ENCODE peak calls at places on chromosomes 3 and 15, in five cellular contexts. G is type B pancreatic cell, H is fibroblast of villous mesenchyme, O is MCF 10A, V is cardiac fibroblast. R is an unnamed sample.

GRCh38 chr3:5002174-5002870 is 23.1 kb downstream of the BHLHE40 start:
- DNase-seq in G (no peak), H (no peak), O (no peak), V (no peak), R (no peak)

GRCh38 chr3:144549161-144549560 is 577.5 kb downstream of the DIPK2A start:
- DNase-seq in G (no peak), H (no peak), O (peak), V (no peak), R (no peak)

GRCh38 chr15:29102911-29103824 is 166.5 kb downstream of the NSMCE3 start:
- DNase-seq in G (no peak), H (no peak), O (no peak), V (no peak), R (no peak)

GRCh38 chr3:121752261-121752660 is 2.7 kb upstream of the GOLGB1 start:
- DNase-seq in G (no peak), H (no peak), O (no peak), V (no peak), R (no peak)

GRCh38 chr3:98914210-98915080 is 12.9 kb upstream of the DCBLD2 start:
- DNase-seq in G (no peak), H (no peak), O (peak), V (peak), R (no peak)

GRCh38 chr15:60758961-60759729 is 280.2 kb upstream of the ICE2 start:
- DNase-seq in G (no peak), H (peak), O (peak), V (peak), R (peak)

GRCh38 chr3:32876920-32877319 is 59.1 kb downstream of the TRIM71 start:
- DNase-seq in G (no peak), H (no peak), O (no peak), V (no peak), R (no peak)

GRCh38 chr15:100863406-100864198 is 16.0 kb upstream of the ALDH1A3 start:
- DNase-seq in G (no peak), H (peak), O (no peak), V (peak), R (no peak)

GRCh38 chr3:110026421-110026820 is 689.1 kb upstream of the DPPA4 start:
- DNase-seq in G (no peak), H (no peak), O (peak), V (no peak), R (no peak)

GRCh38 chr3:124887177-124887995 is at the start of gene ITGB5:
- DNase-seq in G (peak), H (peak), O (peak), V (peak), R (peak)

GRCh38 chr3:15645246-15645645 is 43.7 kb downstream of the BTD start:
- DNase-seq in G (no peak), H (no peak), O (no peak), V (no peak), R (no peak)

GRCh38 chr3:8443829-8444791 is 57.5 kb upstream of the LMCD1 start:
- DNase-seq in G (peak), H (peak), O (peak), V (peak), R (peak)

GRCh38 chr3:55269636-55270035 is 217.5 kb downstream of the WNT5A start:
- DNase-seq in G (no peak), H (no peak), O (no peak), V (no peak), R (no peak)

DNA sequence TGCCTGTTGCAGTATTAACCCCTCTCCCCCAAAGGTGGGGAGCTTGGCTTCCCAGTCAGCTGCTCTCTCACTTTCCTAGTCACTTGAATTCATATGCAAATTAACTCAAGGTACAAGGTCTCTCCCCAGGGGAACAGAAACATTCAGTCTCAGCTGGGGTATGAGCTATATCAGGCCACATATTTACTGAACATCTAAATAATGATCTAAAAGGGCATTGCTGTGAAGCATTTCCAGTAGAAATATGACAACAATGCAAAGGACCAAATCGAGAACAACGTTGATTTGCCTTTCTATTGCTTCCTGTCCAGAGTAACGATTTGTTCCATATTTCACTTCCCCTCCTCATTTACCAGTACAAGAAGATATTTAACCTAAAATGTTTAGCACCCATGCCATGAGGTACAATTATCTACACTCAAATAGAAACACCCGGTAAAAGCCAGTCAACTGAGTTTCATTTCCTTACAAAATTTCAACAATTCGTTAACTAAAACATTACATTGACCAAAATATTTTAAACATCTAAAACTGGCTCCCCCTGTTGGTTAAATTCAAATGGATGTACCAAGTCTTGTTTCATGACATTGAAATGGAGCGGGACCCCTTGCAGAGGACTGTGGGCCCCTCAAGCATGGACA is 36.5 kb upstream of the KLHL6 start:
- DNase-seq in G (no peak), H (peak), O (no peak), V (peak), R (no peak)
- TF ChIP-seq CTCF in G (peak), H (peak), O (no peak), V (peak), R (no peak)

DNA sequence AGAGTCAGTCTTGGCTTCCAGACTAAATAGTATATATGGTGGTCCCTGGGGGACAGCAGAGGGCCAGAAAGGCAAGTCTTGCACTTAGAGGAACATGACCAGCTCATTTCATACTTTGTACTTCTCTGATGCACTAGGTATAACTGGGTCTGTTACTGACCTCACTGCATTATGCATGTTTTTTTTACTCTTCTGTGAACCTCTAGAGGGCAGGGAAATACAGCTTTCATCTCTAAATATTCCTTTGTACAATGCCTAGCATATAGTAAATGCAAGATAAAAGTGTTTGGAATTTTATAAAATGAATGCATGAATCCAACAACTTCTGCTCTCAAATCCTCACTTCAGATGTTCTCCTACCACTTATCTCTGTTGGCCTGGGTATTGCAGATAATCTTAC is 23.4 kb upstream of the ARL14 start:
- DNase-seq in G (no peak), H (no peak), O (no peak), V (no peak), R (no peak)
- TF ChIP-seq CTCF in G (no peak), H (no peak), O (no peak), V (no peak), R (no peak)

DNA sequence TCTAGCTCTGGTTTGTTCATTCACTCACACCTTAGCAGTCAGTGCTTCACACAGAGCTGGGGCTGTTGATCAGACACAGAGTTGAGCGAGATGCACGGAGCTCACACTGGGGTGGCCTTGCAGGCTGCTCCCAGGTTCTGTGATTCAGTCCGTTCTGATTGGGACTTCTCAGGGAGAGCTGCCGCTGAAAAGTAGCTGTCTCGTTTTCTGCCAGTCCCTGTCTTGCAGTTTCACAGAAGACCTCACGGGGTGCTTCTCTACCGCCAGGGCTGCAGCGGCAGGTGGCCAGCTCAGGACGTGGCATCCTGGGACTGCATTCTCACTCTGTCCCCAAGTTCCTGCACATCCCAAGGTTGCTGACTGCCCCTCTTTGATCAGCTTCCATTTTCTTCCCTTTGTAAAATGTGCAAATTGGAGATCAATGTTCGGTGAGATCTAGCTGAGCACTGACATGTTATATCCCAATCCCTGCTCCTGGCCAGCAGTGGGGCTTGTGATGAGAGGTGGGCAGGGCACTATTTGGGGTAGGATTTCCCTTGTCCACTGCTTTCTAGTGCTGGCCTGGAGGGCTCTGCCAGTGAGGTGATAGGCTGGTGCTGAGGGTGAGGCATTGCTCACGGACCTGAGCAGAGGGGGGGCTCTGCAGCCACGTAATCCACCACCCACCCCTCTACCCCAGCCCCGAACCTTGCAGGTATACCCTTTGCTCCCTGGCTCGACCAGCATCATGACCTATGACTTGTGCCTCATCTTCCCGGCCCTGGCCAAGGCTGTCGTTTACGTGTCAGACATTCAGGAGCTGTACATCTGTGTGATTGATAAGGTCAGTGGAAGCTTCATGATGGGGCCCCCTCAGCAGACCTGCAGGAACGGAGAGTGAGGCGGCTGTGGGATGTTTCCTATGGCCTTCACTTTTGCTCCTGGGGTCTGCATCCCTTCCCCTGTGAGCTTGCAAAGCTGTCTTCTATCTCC is 5.3 kb upstream of the TXNRD3 start:
- DNase-seq in G (no peak), H (no peak), O (peak), V (peak), R (no peak)
- TF ChIP-seq CTCF in G (peak), H (peak), O (no peak), V (peak), R (no peak)

GRCh38 chr3:13353936-13354542 is 66.1 kb downstream of the NUP210 start:
- DNase-seq in G (no peak), H (no peak), O (peak), V (peak), R (no peak)
- TF ChIP-seq CTCF in G (peak), H (no peak), O (no peak), V (peak), R (no peak)

DNA sequence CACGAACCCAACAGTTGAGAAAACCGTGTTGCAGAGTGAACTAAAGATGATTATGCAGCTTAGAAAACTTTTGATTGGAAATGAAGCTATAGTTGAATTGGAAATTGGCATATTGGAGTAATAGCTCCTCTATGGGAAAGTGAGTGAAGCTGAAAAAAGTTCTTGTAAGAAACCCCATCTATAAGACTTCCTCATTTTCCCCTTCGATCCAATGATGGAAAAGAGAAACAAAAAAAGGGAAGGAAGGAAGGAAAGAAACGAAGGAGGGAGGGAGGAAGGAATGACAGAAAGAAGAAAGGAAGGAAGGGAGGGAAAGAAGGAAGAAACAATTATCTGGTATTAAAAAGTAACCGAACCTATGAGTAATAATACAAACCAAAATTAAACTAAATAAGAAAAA is 791.8 kb upstream of the NR2F2 start:
- DNase-seq in G (no peak), H (no peak), O (no peak), V (no peak), R (no peak)
- TF ChIP-seq CTCF in G (no peak), H (no peak), O (no peak), V (no peak), R (no peak)

DNA sequence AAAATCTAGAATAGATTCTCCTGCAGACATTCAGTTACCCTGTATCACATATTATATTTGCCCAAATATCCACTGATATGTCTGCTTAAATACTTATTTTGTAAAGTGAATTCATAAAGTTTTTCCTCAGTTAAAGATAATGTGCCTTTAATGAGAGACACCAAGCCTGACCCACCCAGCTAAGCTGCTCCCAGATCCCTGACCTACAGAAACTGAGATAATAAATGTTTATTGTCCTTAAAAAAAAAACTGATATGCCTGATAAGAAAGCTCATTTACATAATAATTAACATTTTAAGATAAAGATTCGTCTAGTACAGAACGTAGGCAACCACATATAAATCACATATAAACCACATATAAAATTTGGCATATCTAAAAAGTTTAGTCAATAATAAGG is 161.7 kb upstream of the RAP2B start:
- DNase-seq in G (no peak), H (no peak), O (no peak), V (no peak), R (no peak)
- TF ChIP-seq CTCF in G (no peak), H (no peak), O (no peak), V (no peak), R (no peak)

R was measured in RWPE1.